ENCODE peak calls at places on chromosome 13, in eight cellular contexts. K, U, F, Q, D, W, N and A are unnamed samples.

GRCh38 chr13:93248627-93249047 is 22.0 kb downstream of the GPC6 start:
- DNase-seq in K (no peak), N (no peak), F (peak; percentile 35), D (no peak), U (peak; percentile 56), Q (peak; percentile 83), W (no peak), A (peak; percentile 83)

GRCh38 chr13:25167775-25168174 is 4.3 kb downstream of the AMER2 start:
- DNase-seq in Q (no peak), U (no peak), W (no peak), F (no peak), K (no peak), D (no peak), N (no peak), A (no peak)

GRCh38 chr13:113820813-113821651 is 42.8 kb downstream of the GAS6 start:
- DNase-seq in D (no peak), F (peak; percentile 99), Q (no peak), U (peak; percentile 92), K (peak; percentile 82), W (no peak), N (no peak), A (peak; percentile 98)

GRCh38 chr13:107576430-107576829 is 638.9 kb downstream of the LIG4 start:
- DNase-seq in Q (no peak), N (no peak), W (no peak), K (no peak), U (no peak), D (no peak), F (peak; percentile 35), A (peak; percentile 21)

GRCh38 chr13:29520671-29521070 is 74.8 kb downstream of the SLC7A1 start:
- DNase-seq in Q (no peak), U (peak; percentile 63), K (no peak), W (no peak), D (no peak), F (peak; percentile 55), N (no peak), A (peak; percentile 92)

GRCh38 chr13:42266464-42266863 is 5.5 kb upstream of the AKAP11 start:
- DNase-seq in D (no peak), N (no peak), U (peak; percentile 76), K (no peak), F (peak; percentile 79), W (no peak), Q (no peak), A (peak; percentile 84)

GRCh38 chr13:76928456-76928855 is 19.9 kb upstream of the ACOD1 start:
- DNase-seq in F (peak; percentile 3), N (no peak), W (no peak), U (no peak), D (no peak), Q (no peak), K (no peak), A (no peak)

GRCh38 chr13:38824342-38824741 is 137.5 kb downstream of the FREM2 start:
- DNase-seq in Q (peak; percentile 64), U (no peak), D (peak; percentile 68), K (no peak), W (peak; percentile 29), N (no peak), F (no peak), A (no peak)

GRCh38 chr13:42378383-42378780 is 106.4 kb downstream of the AKAP11 start:
- DNase-seq in F (no peak), D (peak; percentile 91), N (no peak), U (no peak), Q (no peak), W (no peak), K (no peak), A (no peak)

GRCh38 chr13:90592943-90593342 is 754.5 kb upstream of the MIR17HG start:
- DNase-seq in F (no peak), Q (no peak), K (no peak), N (no peak), W (no peak), D (no peak), U (no peak), A (no peak)

GRCh38 chr13:95317037-95317989 is 16.1 kb upstream of the ABCC4 start:
- DNase-seq in F (no peak), U (peak; percentile 86), W (no peak), K (no peak), N (no peak), Q (no peak), D (no peak), A (peak; percentile 13)

GRCh38 chr13:31835932-31836331 is 96.6 kb downstream of the RXFP2 start:
- DNase-seq in U (peak; percentile 27), F (peak; percentile 59), K (no peak), N (no peak), D (no peak), W (no peak), Q (no peak), A (peak; percentile 77)

GRCh38 chr13:90956036-90956435 is 391.5 kb upstream of the MIR17HG start:
- DNase-seq in D (no peak), K (no peak), Q (no peak), U (no peak), W (no peak), N (no peak), F (no peak), A (no peak)

GRCh38 chr13:109868583-109869311 is 82.4 kb upstream of the IRS2 start:
- DNase-seq in W (no peak), D (no peak), Q (no peak), F (peak; percentile 17), K (no peak), N (no peak), U (peak; percentile 8), A (no peak)
- H3K4me3 ChIP-seq in W (no peak overlapping the region), D (no peak overlapping the region), Q (no peak overlapping the region), F (no peak overlapping the region), K (no peak overlapping the region), N (no peak overlapping the region), U (no peak overlapping the region), A (no peak overlapping the region)

GRCh38 chr13:106522898-106523525 is 12.4 kb downstream of the EFNB2 start:
- DNase-seq in K (no peak), Q (no peak), D (no peak), W (no peak), U (no peak), N (no peak), F (no peak), A (peak; percentile 38)

GRCh38 chr13:106522112-106522511 is 13.3 kb downstream of the EFNB2 start:
- DNase-seq in Q (no peak), D (no peak), W (no peak), U (no peak), K (no peak), N (no peak), F (no peak), A (no peak)

GRCh38 chr13:106518535-106518934 is 16.9 kb downstream of the EFNB2 start:
- DNase-seq in W (no peak), K (no peak), D (no peak), Q (no peak), U (no peak), N (no peak), F (no peak), A (no peak)

GRCh38 chr13:106521101-106521799 is 14.2 kb downstream of the EFNB2 start:
- DNase-seq in K (no peak), D (no peak), N (no peak), U (no peak), F (no peak), W (no peak), Q (no peak), A (no peak)

GRCh38 chr13:106520205-106521004 is 15.1 kb downstream of the EFNB2 start:
- DNase-seq in N (no peak), K (no peak), F (peak; percentile 56), W (no peak), D (no peak), U (peak; percentile 68), Q (no peak), A (peak; percentile 76)
- TF ChIP-seq CTCF in N (peak; percentile 29), K (peak; percentile 51), F (peak; percentile 73), W (peak; percentile 24), D (no peak), U (peak; percentile 57), Q (peak; percentile 71), A (peak; percentile 59)

GRCh38 chr13:27261376-27261775 is 9.3 kb upstream of the RASL11A start:
- DNase-seq in U (no peak), N (no peak), W (no peak), Q (no peak), K (no peak), F (no peak), D (no peak), A (no peak)

GRCh38 chr13:27262546-27262945 is 8.1 kb upstream of the RASL11A start:
- DNase-seq in F (no peak), Q (no peak), D (no peak), N (no peak), K (no peak), U (no peak), W (no peak), A (no peak)

GRCh38 chr13:27264181-27264580 is 6.4 kb upstream of the RASL11A start:
- DNase-seq in Q (no peak), W (no peak), U (peak; percentile 62), F (peak; percentile 89), D (no peak), N (no peak), K (no peak), A (peak; percentile 82)

GRCh38 chr13:27264648-27265047 is 6.0 kb upstream of the RASL11A start:
- DNase-seq in N (no peak), U (no peak), Q (no peak), K (no peak), F (no peak), D (no peak), W (no peak), A (no peak)

DNA sequence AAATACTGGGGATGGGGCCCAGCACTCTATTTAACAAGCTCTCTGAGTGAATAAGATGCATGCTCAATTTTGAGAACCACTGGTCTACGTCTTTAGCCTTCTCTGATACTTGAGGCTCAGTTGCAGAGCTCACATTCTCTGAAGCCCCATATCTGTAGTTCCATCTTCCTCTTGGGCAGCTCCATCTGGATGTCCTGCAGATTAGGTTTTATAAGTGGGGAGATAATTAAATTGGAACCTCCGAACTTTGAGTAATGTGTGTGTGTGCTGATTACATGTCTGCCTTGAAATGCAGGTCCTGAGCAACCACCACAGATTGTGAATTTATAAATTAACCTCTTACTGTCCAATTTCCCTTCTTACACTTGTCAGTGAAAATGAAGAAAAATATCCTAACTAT is 7.2 kb upstream of the RASL11A start:
- DNase-seq in F (no peak), Q (no peak), K (no peak), N (no peak), D (no peak), U (no peak), W (no peak), A (no peak)
- H3K4me3 ChIP-seq in F (no peak overlapping the region), Q (no peak overlapping the region), K (no peak overlapping the region), N (no peak overlapping the region), D (no peak overlapping the region), U (no peak overlapping the region), W (no peak overlapping the region), A (no peak overlapping the region)

DNA sequence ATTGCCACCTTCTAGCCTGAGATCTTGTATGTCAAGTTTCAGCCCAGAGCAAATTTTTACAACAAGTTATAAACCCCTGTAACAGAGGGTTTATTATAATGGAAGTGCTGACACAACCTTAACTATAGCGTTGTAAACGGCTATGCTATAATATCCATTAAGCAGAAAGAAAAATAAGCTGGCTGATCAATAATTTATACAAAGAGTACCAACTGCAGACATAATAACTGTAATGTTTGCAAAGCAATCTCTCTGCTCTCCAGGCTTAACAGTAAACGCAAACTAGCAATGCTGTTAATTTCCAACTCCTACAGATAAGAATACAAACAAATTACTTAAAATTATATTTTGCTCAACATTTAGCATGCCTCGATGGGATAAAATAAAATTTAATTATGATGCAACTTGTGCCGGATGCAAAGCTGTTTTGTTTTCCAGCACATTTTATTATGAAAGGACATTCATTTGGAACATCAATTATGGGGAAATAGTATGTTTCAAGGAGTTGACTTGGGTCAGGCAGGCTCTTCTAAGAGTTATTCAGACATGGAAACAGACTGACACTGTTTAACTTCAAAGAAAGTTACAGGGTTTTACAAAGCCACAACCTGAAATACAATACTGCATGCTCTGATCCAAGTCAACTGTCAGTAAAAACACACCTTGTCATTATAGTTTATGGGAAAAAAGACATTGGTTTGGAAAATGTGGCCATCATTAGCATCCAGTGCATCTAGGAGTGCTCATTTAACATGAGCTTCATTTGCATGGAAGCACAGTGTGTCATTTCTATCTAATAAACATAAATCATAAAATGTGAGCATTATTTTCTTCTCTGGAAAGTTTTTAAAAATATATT is 6.6 kb upstream of the DACH1 start:
- DNase-seq in Q (no peak), F (no peak), D (no peak), U (no peak), W (no peak), N (no peak), K (no peak), A (no peak)
- TF ChIP-seq CTCF in Q (no peak), F (no peak), D (no peak), U (no peak), W (no peak), N (no peak), K (no peak), A (no peak)